ENCODE peak calls at places on chromosome 21, in seven cellular contexts. S, H, W, E, B, V and J are unnamed samples.

GRCh38 chr21:34971656-34972055 is 77.4 kb downstream of the RUNX1 start:
- DNase-seq in S (no peak), H (no peak), W (no peak), E (no peak), B (no peak), V (no peak), J (no peak)

GRCh38 chr21:30243691-30244090 is 27.8 kb upstream of the CLDN8 start:
- DNase-seq in S (no peak), H (no peak), W (no peak), E (no peak), B (no peak), V (no peak), J (no peak)

GRCh38 chr21:45051580-45052434 is 22.6 kb upstream of the ADARB1 start:
- DNase-seq in S (no peak), H (no peak), W (no peak), E (no peak), B (no peak), V (no peak), J (no peak)

GRCh38 chr21:33695785-33696184 is 53.5 kb downstream of the ITSN1 start:
- DNase-seq in S (no peak), H (no peak), W (no peak), E (no peak), B (no peak), V (no peak), J (no peak)

GRCh38 chr21:35521293-35521692 is 472.2 kb upstream of the RUNX1 start:
- DNase-seq in S (no peak), H (no peak), W (no peak), E (no peak), B (no peak), V (no peak), J (peak)

GRCh38 chr21:43816611-43817071 is 27.3 kb downstream of the RRP1 start:
- DNase-seq in S (no peak), H (no peak), W (no peak), E (no peak), B (no peak), V (no peak), J (no peak)

GRCh38 chr21:44444286-44444931 is 10.9 kb upstream of the LRRC3 start:
- DNase-seq in S (no peak), H (no peak), W (peak), E (no peak), B (peak), V (peak), J (peak)

GRCh38 chr21:38813143-38813542 is 7.4 kb downstream of the ETS2 start:
- DNase-seq in S (no peak), H (no peak), W (no peak), E (no peak), B (no peak), V (no peak), J (no peak)

GRCh38 chr21:37220433-37220980 is 46.6 kb downstream of the VPS26C start:
- DNase-seq in S (no peak), H (peak), W (peak), E (no peak), B (no peak), V (peak), J (peak)

GRCh38 chr21:28193189-28193588 is 799.5 kb downstream of the LTN1 start:
- DNase-seq in S (no peak), H (no peak), W (no peak), E (no peak), B (no peak), V (no peak), J (peak)

GRCh38 chr21:31293986-31294385 is 50.1 kb downstream of the TIAM1 start:
- DNase-seq in S (peak), H (no peak), W (no peak), E (no peak), B (no peak), V (no peak), J (peak)

GRCh38 chr21:29382029-29382654 is 83.4 kb downstream of the BACH1 start:
- DNase-seq in S (no peak), H (no peak), W (no peak), E (no peak), B (no peak), V (no peak), J (no peak)

GRCh38 chr21:29091032-29091431 is 17.6 kb upstream of the CCT8 start:
- DNase-seq in S (no peak), H (no peak), W (no peak), E (no peak), B (no peak), V (no peak), J (no peak)

GRCh38 chr21:30986966-30987365 is 51.3 kb downstream of the KRTAP19-8 start:
- DNase-seq in S (no peak), H (no peak), W (no peak), E (no peak), B (no peak), V (no peak), J (no peak)

GRCh38 chr21:43937898-43938309 is 72.9 kb downstream of the AGPAT3 start:
- DNase-seq in S (no peak), H (no peak), W (no peak), E (no peak), B (no peak), V (no peak), J (no peak)

GRCh38 chr21:17783816-17784598 is 35.1 kb downstream of the C21orf91 start:
- DNase-seq in S (no peak), H (no peak), W (no peak), E (no peak), B (no peak), V (no peak), J (no peak)

GRCh38 chr21:40797881-40798280 is 49.1 kb downstream of the DSCAM start:
- DNase-seq in S (no peak), H (no peak), W (no peak), E (no peak), B (no peak), V (no peak), J (no peak)

GRCh38 chr21:40472026-40472425 is 374.9 kb downstream of the DSCAM start:
- DNase-seq in S (no peak), H (no peak), W (no peak), E (no peak), B (no peak), V (no peak), J (no peak)

GRCh38 chr21:31161157-31161556 is 122.9 kb upstream of the KRTAP19-8 start:
- DNase-seq in S (no peak), H (no peak), W (no peak), E (no peak), B (no peak), V (peak), J (no peak)

GRCh38 chr21:41677671-41678015 is 89.2 kb downstream of the RIPK4 start:
- DNase-seq in S (no peak), H (no peak), W (no peak), E (no peak), B (no peak), V (no peak), J (no peak)

GRCh38 chr21:45448810-45449657 is 44.1 kb downstream of the COL18A1 start:
- DNase-seq in S (no peak), H (no peak), W (no peak), E (no peak), B (no peak), V (no peak), J (no peak)

GRCh38 chr21:44527156-44527982 is 12.6 kb downstream of the KRTAP10-1 start:
- DNase-seq in S (no peak), H (no peak), W (no peak), E (no peak), B (no peak), V (no peak), J (no peak)

GRCh38 chr21:15015622-15016471 is 49.0 kb downstream of the NRIP1 start:
- DNase-seq in S (peak), H (no peak), W (no peak), E (no peak), B (no peak), V (no peak), J (no peak)

GRCh38 chr21:43923391-43923790 is 58.4 kb downstream of the AGPAT3 start:
- DNase-seq in S (no peak), H (no peak), W (no peak), E (no peak), B (no peak), V (no peak), J (no peak)

GRCh38 chr21:33229099-33229775 is 501 bp upstream of the IFNAR2 start:
- DNase-seq in S (no peak), H (no peak), W (no peak), E (no peak), B (no peak), V (no peak), J (no peak)

GRCh38 chr21:36887983-36888382 is 78.5 kb downstream of the HLCS start:
- DNase-seq in S (no peak), H (no peak), W (no peak), E (no peak), B (no peak), V (peak), J (no peak)

GRCh38 chr21:42681296-42682206 is 28.1 kb downstream of the PDE9A start:
- DNase-seq in S (no peak), H (no peak), W (no peak), E (no peak), B (no peak), V (no peak), J (no peak)

GRCh38 chr21:34889287-34889536 is 159.9 kb downstream of the RUNX1 start:
- DNase-seq in S (no peak), H (no peak), W (peak), E (peak), B (peak), V (peak), J (no peak)

GRCh38 chr21:29245104-29245643 is 53.5 kb upstream of the BACH1 start:
- DNase-seq in S (no peak), H (no peak), W (no peak), E (no peak), B (no peak), V (no peak), J (no peak)